ENCODE peak calls at places on chromosome 18, in eight cellular contexts. One of them, this sample, is unnamed.
A peak's percentile ranks its signal among the peaks of the same experiment; 100 is the strongest.

GRCh38 chr18:58882681-58883080 is 18.0 kb downstream of the ZNF532 start:
- DNase-seq in stomach: no peak
- DNase-seq in endodermal cell: no peak
- DNase-seq in ureter: no peak
- DNase-seq in foreskin fibroblast: no peak
- DNase-seq in H9: no peak
- DNase-seq in cardiac fibroblast: no peak
- DNase-seq in GM10248: no peak
- DNase-seq in this sample: no peak

GRCh38 chr18:6734746-6735430 is 5.4 kb downstream of the ARHGAP28 start:
- DNase-seq in cardiac fibroblast: no peak
- DNase-seq in stomach: no peak
- DNase-seq in ureter: no peak
- DNase-seq in H9: no peak
- DNase-seq in endodermal cell: no peak
- DNase-seq in foreskin fibroblast: no peak
- DNase-seq in GM10248: no peak
- DNase-seq in this sample: no peak

GRCh38 chr18:40577255-40577654 is 1377.8 kb upstream of the PIK3C3 start:
- DNase-seq in GM10248: no peak
- DNase-seq in H9: no peak
- DNase-seq in endodermal cell: no peak
- DNase-seq in stomach: no peak
- DNase-seq in ureter: no peak
- DNase-seq in cardiac fibroblast: no peak
- DNase-seq in foreskin fibroblast: no peak
- DNase-seq in this sample: no peak

GRCh38 chr18:51212606-51213005 is 15.1 kb upstream of the MEX3C start:
- DNase-seq in H9: no peak
- DNase-seq in GM10248: no peak
- DNase-seq in stomach: no peak
- DNase-seq in ureter: no peak
- DNase-seq in foreskin fibroblast: no peak
- DNase-seq in endodermal cell: no peak
- DNase-seq in cardiac fibroblast: no peak
- DNase-seq in this sample: no peak

GRCh38 chr18:54206447-54206846 is 18.0 kb downstream of the MBD2 start:
- DNase-seq in foreskin fibroblast: no peak
- DNase-seq in ureter: no peak
- DNase-seq in endodermal cell: no peak
- DNase-seq in H9: no peak
- DNase-seq in cardiac fibroblast: no peak
- DNase-seq in stomach: no peak
- DNase-seq in GM10248: no peak
- DNase-seq in this sample: no peak

GRCh38 chr18:59202258-59202820 is 17.6 kb upstream of the GRP start:
- DNase-seq in ureter: no peak
- DNase-seq in foreskin fibroblast: no peak
- DNase-seq in H9: no peak
- DNase-seq in endodermal cell: no peak
- DNase-seq in GM10248: no peak
- DNase-seq in stomach: no peak
- DNase-seq in cardiac fibroblast: no peak
- DNase-seq in this sample: no peak

GRCh38 chr18:7760967-7761946 is 194.1 kb downstream of the PTPRM start:
- DNase-seq in cardiac fibroblast: peak; percentile 85
- DNase-seq in endodermal cell: no peak
- DNase-seq in stomach: no peak
- DNase-seq in ureter: no peak
- DNase-seq in GM10248: no peak
- DNase-seq in H9: no peak
- DNase-seq in foreskin fibroblast: no peak
- DNase-seq in this sample: no peak

GRCh38 chr18:28161608-28162599 is 15.0 kb downstream of the CDH2 start:
- DNase-seq in cardiac fibroblast: peak; percentile 56
- DNase-seq in H9: no peak
- DNase-seq in GM10248: no peak
- DNase-seq in ureter: no peak
- DNase-seq in foreskin fibroblast: peak; percentile 72
- DNase-seq in stomach: no peak
- DNase-seq in endodermal cell: no peak
- DNase-seq in this sample: no peak

GRCh38 chr18:51192026-51192425 is 5.5 kb downstream of the MEX3C start:
- DNase-seq in ureter: no peak
- DNase-seq in foreskin fibroblast: no peak
- DNase-seq in endodermal cell: no peak
- DNase-seq in GM10248: no peak
- DNase-seq in H9: no peak
- DNase-seq in stomach: no peak
- DNase-seq in cardiac fibroblast: no peak
- DNase-seq in this sample: no peak

GRCh38 chr18:22102948-22103663 is 66.3 kb upstream of the GATA6 start:
- DNase-seq in GM10248: no peak
- DNase-seq in ureter: no peak
- DNase-seq in cardiac fibroblast: no peak
- DNase-seq in stomach: no peak
- DNase-seq in foreskin fibroblast: no peak
- DNase-seq in H9: no peak
- DNase-seq in endodermal cell: no peak
- DNase-seq in this sample: no peak

GRCh38 chr18:68233043-68233442 is 481.9 kb downstream of the TMX3 start:
- DNase-seq in ureter: no peak
- DNase-seq in foreskin fibroblast: no peak
- DNase-seq in stomach: no peak
- DNase-seq in cardiac fibroblast: no peak
- DNase-seq in endodermal cell: no peak
- DNase-seq in H9: no peak
- DNase-seq in GM10248: no peak
- DNase-seq in this sample: no peak

GRCh38 chr18:13416208-13416607 is 197.6 kb downstream of the LDLRAD4 start:
- DNase-seq in endodermal cell: no peak
- DNase-seq in GM10248: no peak
- DNase-seq in H9: no peak
- DNase-seq in cardiac fibroblast: no peak
- DNase-seq in foreskin fibroblast: no peak
- DNase-seq in ureter: no peak
- DNase-seq in stomach: no peak
- DNase-seq in this sample: no peak

GRCh38 chr18:12628706-12629702 is 28.9 kb downstream of the SPIRE1 start:
- DNase-seq in cardiac fibroblast: peak; percentile 81
- DNase-seq in GM10248: no peak
- DNase-seq in ureter: no peak
- DNase-seq in H9: no peak
- DNase-seq in foreskin fibroblast: peak; percentile 71
- DNase-seq in stomach: no peak
- DNase-seq in endodermal cell: no peak
- DNase-seq in this sample: peak; percentile 21

GRCh38 chr18:57908092-57908491 is 105.0 kb upstream of the ATP8B1 start:
- DNase-seq in stomach: no peak
- DNase-seq in endodermal cell: no peak
- DNase-seq in cardiac fibroblast: no peak
- DNase-seq in GM10248: no peak
- DNase-seq in ureter: no peak
- DNase-seq in H9: no peak
- DNase-seq in foreskin fibroblast: no peak
- DNase-seq in this sample: no peak